ENCODE peak calls at places on chromosomes 6 and 20, in four cellular contexts. One of them, this sample, is unnamed.

GRCh38 chr20:63325021-63325471 is 32.1 kb downstream of the COL20A1 start:
- DNase-seq in activated naive CD8-positive, alpha-beta T cell treated with anti-CD3 and anti-CD28 coated beads, Interleukin-2, amount 50 U/mL, for 16 hours: no peak
- DNase-seq in naive thymus-derived CD8-positive, alpha-beta T cell: no peak
- DNase-seq in iris pigment epithelial cell: no peak
- DNase-seq in this sample: no peak

GRCh38 chr20:50664248-50664647 is 27.1 kb downstream of the RIPOR3 start:
- DNase-seq in activated naive CD8-positive, alpha-beta T cell treated with anti-CD3 and anti-CD28 coated beads, Interleukin-2, amount 50 U/mL, for 16 hours: no peak
- DNase-seq in naive thymus-derived CD8-positive, alpha-beta T cell: no peak
- DNase-seq in iris pigment epithelial cell: no peak
- DNase-seq in this sample: no peak

GRCh38 chr20:36644713-36645109 is 1.3 kb downstream of the SLA2 start:
- DNase-seq in activated naive CD8-positive, alpha-beta T cell treated with anti-CD3 and anti-CD28 coated beads, Interleukin-2, amount 50 U/mL, for 16 hours: peak
- DNase-seq in naive thymus-derived CD8-positive, alpha-beta T cell: no peak
- DNase-seq in iris pigment epithelial cell: no peak
- DNase-seq in this sample: no peak

GRCh38 chr6:4803343-4803744 is 27.1 kb downstream of the CDYL start:
- DNase-seq in activated naive CD8-positive, alpha-beta T cell treated with anti-CD3 and anti-CD28 coated beads, Interleukin-2, amount 50 U/mL, for 16 hours: no peak
- DNase-seq in naive thymus-derived CD8-positive, alpha-beta T cell: no peak
- DNase-seq in iris pigment epithelial cell: no peak
- DNase-seq in this sample: no peak

GRCh38 chr6:83071023-83071422 is 3.6 kb downstream of the DOP1A start:
- DNase-seq in activated naive CD8-positive, alpha-beta T cell treated with anti-CD3 and anti-CD28 coated beads, Interleukin-2, amount 50 U/mL, for 16 hours: no peak
- DNase-seq in naive thymus-derived CD8-positive, alpha-beta T cell: no peak
- DNase-seq in iris pigment epithelial cell: peak
- DNase-seq in this sample: peak

GRCh38 chr6:65191412-65191811 is 515.6 kb downstream of the EYS start:
- DNase-seq in activated naive CD8-positive, alpha-beta T cell treated with anti-CD3 and anti-CD28 coated beads, Interleukin-2, amount 50 U/mL, for 16 hours: no peak
- DNase-seq in naive thymus-derived CD8-positive, alpha-beta T cell: no peak
- DNase-seq in iris pigment epithelial cell: no peak
- DNase-seq in this sample: peak

GRCh38 chr6:2327591-2327990 is 82.2 kb upstream of the GMDS start:
- DNase-seq in activated naive CD8-positive, alpha-beta T cell treated with anti-CD3 and anti-CD28 coated beads, Interleukin-2, amount 50 U/mL, for 16 hours: no peak
- DNase-seq in naive thymus-derived CD8-positive, alpha-beta T cell: no peak
- DNase-seq in iris pigment epithelial cell: no peak
- DNase-seq in this sample: no peak

GRCh38 chr20:44264287-44264686 is 17.2 kb downstream of the GDAP1L1 start:
- DNase-seq in activated naive CD8-positive, alpha-beta T cell treated with anti-CD3 and anti-CD28 coated beads, Interleukin-2, amount 50 U/mL, for 16 hours: no peak
- DNase-seq in naive thymus-derived CD8-positive, alpha-beta T cell: no peak
- DNase-seq in iris pigment epithelial cell: no peak
- DNase-seq in this sample: no peak

GRCh38 chr20:44532248-44532980 is 10.5 kb upstream of the SERINC3 start:
- DNase-seq in activated naive CD8-positive, alpha-beta T cell treated with anti-CD3 and anti-CD28 coated beads, Interleukin-2, amount 50 U/mL, for 16 hours: no peak
- DNase-seq in naive thymus-derived CD8-positive, alpha-beta T cell: peak
- DNase-seq in iris pigment epithelial cell: no peak
- DNase-seq in this sample: no peak

GRCh38 chr6:150144294-150144868 is 1.5 kb downstream of the PPP1R14C start:
- DNase-seq in activated naive CD8-positive, alpha-beta T cell treated with anti-CD3 and anti-CD28 coated beads, Interleukin-2, amount 50 U/mL, for 16 hours: no peak
- DNase-seq in naive thymus-derived CD8-positive, alpha-beta T cell: no peak
- DNase-seq in iris pigment epithelial cell: no peak
- DNase-seq in this sample: no peak

GRCh38 chr20:50302463-50303041 is 111.9 kb downstream of the CEBPB start:
- DNase-seq in activated naive CD8-positive, alpha-beta T cell treated with anti-CD3 and anti-CD28 coated beads, Interleukin-2, amount 50 U/mL, for 16 hours: no peak
- DNase-seq in naive thymus-derived CD8-positive, alpha-beta T cell: no peak
- DNase-seq in iris pigment epithelial cell: no peak
- DNase-seq in this sample: no peak

GRCh38 chr20:61328906-61329558 is 77.0 kb downstream of the CDH4 start:
- DNase-seq in activated naive CD8-positive, alpha-beta T cell treated with anti-CD3 and anti-CD28 coated beads, Interleukin-2, amount 50 U/mL, for 16 hours: no peak
- DNase-seq in naive thymus-derived CD8-positive, alpha-beta T cell: no peak
- DNase-seq in iris pigment epithelial cell: peak
- DNase-seq in this sample: no peak

GRCh38 chr6:116858060-116858459 is 19.0 kb upstream of the RFX6 start:
- DNase-seq in activated naive CD8-positive, alpha-beta T cell treated with anti-CD3 and anti-CD28 coated beads, Interleukin-2, amount 50 U/mL, for 16 hours: no peak
- DNase-seq in naive thymus-derived CD8-positive, alpha-beta T cell: no peak
- DNase-seq in iris pigment epithelial cell: no peak
- DNase-seq in this sample: no peak

GRCh38 chr6:88725111-88725711 is 238.2 kb downstream of the RNGTT start:
- DNase-seq in activated naive CD8-positive, alpha-beta T cell treated with anti-CD3 and anti-CD28 coated beads, Interleukin-2, amount 50 U/mL, for 16 hours: no peak
- DNase-seq in naive thymus-derived CD8-positive, alpha-beta T cell: no peak
- DNase-seq in iris pigment epithelial cell: peak
- DNase-seq in this sample: peak

GRCh38 chr6:37972994-37973757 is 153.6 kb downstream of the ZFAND3 start:
- DNase-seq in activated naive CD8-positive, alpha-beta T cell treated with anti-CD3 and anti-CD28 coated beads, Interleukin-2, amount 50 U/mL, for 16 hours: no peak
- DNase-seq in naive thymus-derived CD8-positive, alpha-beta T cell: no peak
- DNase-seq in iris pigment epithelial cell: no peak
- DNase-seq in this sample: no peak

GRCh38 chr6:166595949-166596348 is 9.5 kb upstream of the RAMACL start:
- DNase-seq in activated naive CD8-positive, alpha-beta T cell treated with anti-CD3 and anti-CD28 coated beads, Interleukin-2, amount 50 U/mL, for 16 hours: no peak
- DNase-seq in naive thymus-derived CD8-positive, alpha-beta T cell: no peak
- DNase-seq in iris pigment epithelial cell: no peak
- DNase-seq in this sample: no peak

GRCh38 chr6:111555041-111555440 is 50.6 kb downstream of the TRAF3IP2 start:
- DNase-seq in activated naive CD8-positive, alpha-beta T cell treated with anti-CD3 and anti-CD28 coated beads, Interleukin-2, amount 50 U/mL, for 16 hours: no peak
- DNase-seq in naive thymus-derived CD8-positive, alpha-beta T cell: no peak
- DNase-seq in iris pigment epithelial cell: peak
- DNase-seq in this sample: peak

GRCh38 chr20:14919473-14920157 is 582.2 kb upstream of the FLRT3 start:
- DNase-seq in activated naive CD8-positive, alpha-beta T cell treated with anti-CD3 and anti-CD28 coated beads, Interleukin-2, amount 50 U/mL, for 16 hours: no peak
- DNase-seq in naive thymus-derived CD8-positive, alpha-beta T cell: no peak
- DNase-seq in iris pigment epithelial cell: no peak
- DNase-seq in this sample: peak

GRCh38 chr6:117555882-117556498 is 46.3 kb downstream of the GOPC start:
- DNase-seq in activated naive CD8-positive, alpha-beta T cell treated with anti-CD3 and anti-CD28 coated beads, Interleukin-2, amount 50 U/mL, for 16 hours: no peak
- DNase-seq in naive thymus-derived CD8-positive, alpha-beta T cell: peak
- DNase-seq in iris pigment epithelial cell: no peak
- DNase-seq in this sample: peak

GRCh38 chr6:148697895-148698440 is 48.9 kb upstream of the UST start:
- DNase-seq in activated naive CD8-positive, alpha-beta T cell treated with anti-CD3 and anti-CD28 coated beads, Interleukin-2, amount 50 U/mL, for 16 hours: no peak
- DNase-seq in naive thymus-derived CD8-positive, alpha-beta T cell: no peak
- DNase-seq in iris pigment epithelial cell: no peak
- DNase-seq in this sample: no peak

GRCh38 chr6:5786321-5787053 is 220.2 kb downstream of the NRN1 start:
- DNase-seq in activated naive CD8-positive, alpha-beta T cell treated with anti-CD3 and anti-CD28 coated beads, Interleukin-2, amount 50 U/mL, for 16 hours: no peak
- DNase-seq in naive thymus-derived CD8-positive, alpha-beta T cell: no peak
- DNase-seq in iris pigment epithelial cell: no peak
- DNase-seq in this sample: peak